ENCODE peak calls at places on chromosome 1, in ten cellular contexts. One of them, this sample, is unnamed.

GRCh38 chr1:119091618-119092017 is 48.8 kb downstream of the WARS2 start:
- DNase-seq in HT1080: no peak
- DNase-seq in stimulated activated CD8-positive, alpha-beta memory T cell treated with anti-CD3 and anti-CD28 coated beads, Interleukin-2, amount 100 ng/mL, for 1 hour: no peak
- DNase-seq in suprapubic skin: no peak
- DNase-seq in fibroblast of mammary gland: no peak
- DNase-seq in CD4-positive, alpha-beta T cell: no peak
- DNase-seq in pancreas: no peak
- DNase-seq in NCI-H2081: peak
- DNase-seq in NCI-H345: no peak
- DNase-seq in foreskin fibroblast: no peak
- DNase-seq in this sample: no peak

GRCh38 chr1:173758110-173758509 is 43.3 kb downstream of the KLHL20 start:
- DNase-seq in HT1080: no peak
- DNase-seq in stimulated activated CD8-positive, alpha-beta memory T cell treated with anti-CD3 and anti-CD28 coated beads, Interleukin-2, amount 100 ng/mL, for 1 hour: no peak
- DNase-seq in suprapubic skin: no peak
- DNase-seq in fibroblast of mammary gland: no peak
- DNase-seq in CD4-positive, alpha-beta T cell: no peak
- DNase-seq in pancreas: no peak
- DNase-seq in NCI-H2081: no peak
- DNase-seq in NCI-H345: no peak
- DNase-seq in foreskin fibroblast: no peak
- DNase-seq in this sample: no peak

GRCh38 chr1:246139745-246140182 is 367.3 kb downstream of the SMYD3 start:
- DNase-seq in HT1080: peak
- DNase-seq in stimulated activated CD8-positive, alpha-beta memory T cell treated with anti-CD3 and anti-CD28 coated beads, Interleukin-2, amount 100 ng/mL, for 1 hour: no peak
- DNase-seq in suprapubic skin: no peak
- DNase-seq in fibroblast of mammary gland: peak
- DNase-seq in CD4-positive, alpha-beta T cell: no peak
- DNase-seq in pancreas: no peak
- DNase-seq in NCI-H2081: no peak
- DNase-seq in NCI-H345: no peak
- DNase-seq in foreskin fibroblast: peak
- DNase-seq in this sample: peak

GRCh38 chr1:91872560-91873081 is 13.3 kb downstream of the TGFBR3 start:
- DNase-seq in HT1080: peak
- DNase-seq in stimulated activated CD8-positive, alpha-beta memory T cell treated with anti-CD3 and anti-CD28 coated beads, Interleukin-2, amount 100 ng/mL, for 1 hour: no peak
- DNase-seq in suprapubic skin: no peak
- DNase-seq in fibroblast of mammary gland: peak
- DNase-seq in CD4-positive, alpha-beta T cell: no peak
- DNase-seq in pancreas: no peak
- DNase-seq in NCI-H2081: no peak
- DNase-seq in NCI-H345: no peak
- DNase-seq in foreskin fibroblast: no peak
- DNase-seq in this sample: no peak

GRCh38 chr1:228930479-228930957 is 195.2 kb downstream of the RHOU start:
- DNase-seq in HT1080: no peak
- DNase-seq in stimulated activated CD8-positive, alpha-beta memory T cell treated with anti-CD3 and anti-CD28 coated beads, Interleukin-2, amount 100 ng/mL, for 1 hour: no peak
- DNase-seq in suprapubic skin: no peak
- DNase-seq in fibroblast of mammary gland: no peak
- DNase-seq in CD4-positive, alpha-beta T cell: no peak
- DNase-seq in pancreas: no peak
- DNase-seq in NCI-H2081: no peak
- DNase-seq in NCI-H345: no peak
- DNase-seq in foreskin fibroblast: no peak
- DNase-seq in this sample: no peak

GRCh38 chr1:189775343-189775742 is 702.3 kb downstream of the BRINP3 start:
- DNase-seq in HT1080: peak
- DNase-seq in stimulated activated CD8-positive, alpha-beta memory T cell treated with anti-CD3 and anti-CD28 coated beads, Interleukin-2, amount 100 ng/mL, for 1 hour: no peak
- DNase-seq in suprapubic skin: no peak
- DNase-seq in fibroblast of mammary gland: no peak
- DNase-seq in CD4-positive, alpha-beta T cell: no peak
- DNase-seq in pancreas: no peak
- DNase-seq in NCI-H2081: no peak
- DNase-seq in NCI-H345: no peak
- DNase-seq in foreskin fibroblast: peak
- DNase-seq in this sample: no peak

GRCh38 chr1:173213665-173214064 is 6.5 kb upstream of the TNFSF4 start:
- DNase-seq in HT1080: no peak
- DNase-seq in stimulated activated CD8-positive, alpha-beta memory T cell treated with anti-CD3 and anti-CD28 coated beads, Interleukin-2, amount 100 ng/mL, for 1 hour: no peak
- DNase-seq in suprapubic skin: no peak
- DNase-seq in fibroblast of mammary gland: no peak
- DNase-seq in CD4-positive, alpha-beta T cell: no peak
- DNase-seq in pancreas: no peak
- DNase-seq in NCI-H2081: no peak
- DNase-seq in NCI-H345: no peak
- DNase-seq in foreskin fibroblast: no peak
- DNase-seq in this sample: no peak

GRCh38 chr1:212970085-212970484 is 19.7 kb downstream of the VASH2 start:
- DNase-seq in HT1080: no peak
- DNase-seq in stimulated activated CD8-positive, alpha-beta memory T cell treated with anti-CD3 and anti-CD28 coated beads, Interleukin-2, amount 100 ng/mL, for 1 hour: no peak
- DNase-seq in suprapubic skin: no peak
- DNase-seq in fibroblast of mammary gland: no peak
- DNase-seq in CD4-positive, alpha-beta T cell: no peak
- DNase-seq in pancreas: no peak
- DNase-seq in NCI-H2081: no peak
- DNase-seq in NCI-H345: no peak
- DNase-seq in foreskin fibroblast: no peak
- DNase-seq in this sample: no peak

GRCh38 chr1:229798558-229798957 is 172.5 kb downstream of the URB2 start:
- DNase-seq in HT1080: no peak
- DNase-seq in stimulated activated CD8-positive, alpha-beta memory T cell treated with anti-CD3 and anti-CD28 coated beads, Interleukin-2, amount 100 ng/mL, for 1 hour: no peak
- DNase-seq in suprapubic skin: no peak
- DNase-seq in fibroblast of mammary gland: no peak
- DNase-seq in CD4-positive, alpha-beta T cell: no peak
- DNase-seq in pancreas: no peak
- DNase-seq in NCI-H2081: no peak
- DNase-seq in NCI-H345: no peak
- DNase-seq in foreskin fibroblast: no peak
- DNase-seq in this sample: no peak